ENCODE peak calls at places on chromosome 18, in six cellular contexts. T is fibroblast of the aortic adventitia, A is stomach, Y is right lobe of liver, B is GM23338, R is A549. I is an unnamed sample.

GRCh38 chr18:75210274-75211001 is at the start of gene TSHZ1:
- DNase-seq in T (peak), A (peak), Y (no peak), B (peak), R (peak), I (no peak)

GRCh38 chr18:21672868-21673267 is 31.7 kb downstream of the ABHD3 start:
- DNase-seq in T (peak), A (peak), Y (peak), B (no peak), R (peak), I (no peak)

GRCh38 chr18:76674596-76674995 is 147.8 kb upstream of the ZNF236 start:
- DNase-seq in T (no peak), A (no peak), Y (no peak), B (no peak), R (no peak), I (peak)

GRCh38 chr18:55202232-55202917 is 243.1 kb upstream of the CCDC68 start:
- DNase-seq in T (no peak), A (no peak), Y (no peak), B (no peak), R (no peak), I (no peak)

GRCh38 chr18:25177631-25178030 is 174.3 kb downstream of the ZNF521 start:
- DNase-seq in T (no peak), A (no peak), Y (no peak), B (no peak), R (no peak), I (no peak)

GRCh38 chr18:37778417-37779165 is 213.0 kb upstream of the CELF4 start:
- DNase-seq in T (no peak), A (peak), Y (peak), B (peak), R (peak), I (peak)

GRCh38 chr18:9825571-9826073 is 60.2 kb upstream of the TXNDC2 start:
- DNase-seq in T (peak), A (no peak), Y (no peak), B (no peak), R (peak), I (no peak)

GRCh38 chr18:70220628-70221027 is 15.1 kb upstream of the RTTN start:
- DNase-seq in T (no peak), A (no peak), Y (no peak), B (no peak), R (no peak), I (no peak)

GRCh38 chr18:47150824-47151366 is 595 bp upstream of the HDHD2 start:
- DNase-seq in T (no peak), A (no peak), Y (peak), B (peak), R (no peak), I (no peak)

GRCh38 chr18:25289040-25289631 is 62.8 kb downstream of the ZNF521 start:
- DNase-seq in T (peak), A (no peak), Y (no peak), B (no peak), R (peak), I (no peak)

GRCh38 chr18:23593720-23594119 is 7.4 kb upstream of the NPC1 start:
- DNase-seq in T (peak), A (no peak), Y (no peak), B (no peak), R (peak), I (peak)

GRCh38 chr18:76384114-76384790 is 110.8 kb downstream of the ZNF516 start:
- DNase-seq in T (no peak), A (no peak), Y (no peak), B (no peak), R (no peak), I (no peak)

GRCh38 chr18:30510882-30511281 is 531.7 kb downstream of the DSC3 start:
- DNase-seq in T (no peak), A (no peak), Y (no peak), B (no peak), R (no peak), I (no peak)

GRCh38 chr18:54828986-54829385 is 709 bp downstream of the RAB27B start:
- DNase-seq in T (no peak), A (no peak), Y (no peak), B (no peak), R (no peak), I (no peak)

GRCh38 chr18:600107-600506 is 3.3 kb downstream of the CLUL1 start:
- DNase-seq in T (peak), A (no peak), Y (no peak), B (no peak), R (no peak), I (no peak)

GRCh38 chr18:35732652-35733051 is 151.1 kb downstream of the GALNT1 start:
- DNase-seq in T (peak), A (no peak), Y (no peak), B (no peak), R (no peak), I (no peak)

GRCh38 chr18:31189757-31190156 is 27.1 kb upstream of the DSC1 start:
- DNase-seq in T (no peak), A (no peak), Y (no peak), B (no peak), R (no peak), I (no peak)

GRCh38 chr18:11121426-11121825 is 27.9 kb downstream of the PIEZO2 start:
- DNase-seq in T (peak), A (no peak), Y (no peak), B (no peak), R (peak), I (no peak)

GRCh38 chr18:61333746-61334490 is 688 bp downstream of the CDH20 start:
- DNase-seq in T (peak), A (no peak), Y (no peak), B (peak), R (no peak), I (no peak)

GRCh38 chr18:77811510-77811909 is 561.9 kb downstream of the GALR1 start:
- DNase-seq in T (no peak), A (no peak), Y (peak), B (no peak), R (peak), I (no peak)

GRCh38 chr18:9742588-9743131 is 34.6 kb downstream of the RAB31 start:
- DNase-seq in T (peak), A (no peak), Y (no peak), B (no peak), R (peak), I (no peak)

GRCh38 chr18:50662775-50663383 is 103.0 kb downstream of the MAPK4 start:
- DNase-seq in T (no peak), A (no peak), Y (no peak), B (no peak), R (no peak), I (no peak)

GRCh38 chr18:14075196-14075595 is 57.0 kb downstream of the ZNF519 start:
- DNase-seq in T (no peak), A (no peak), Y (no peak), B (peak), R (no peak), I (no peak)

GRCh38 chr18:34158881-34159690 is 65.6 kb downstream of the NOL4 start:
- DNase-seq in T (no peak), A (peak), Y (peak), B (peak), R (no peak), I (peak)

GRCh38 chr18:64330161-64330560 is 181.3 kb upstream of the LINC00305 start:
- DNase-seq in T (no peak), A (no peak), Y (no peak), B (peak), R (peak), I (no peak)

GRCh38 chr18:35624140-35624539 is 42.6 kb downstream of the GALNT1 start:
- DNase-seq in T (no peak), A (no peak), Y (no peak), B (no peak), R (no peak), I (no peak)

GRCh38 chr18:24600076-24600654 is 139.7 kb downstream of the HRH4 start:
- DNase-seq in T (peak), A (no peak), Y (no peak), B (peak), R (peak), I (no peak)

GRCh38 chr18:39037925-39038324 is 1472.3 kb upstream of the CELF4 start:
- DNase-seq in T (no peak), A (no peak), Y (no peak), B (no peak), R (no peak), I (no peak)

GRCh38 chr18:28801876-28802275 is 624.9 kb upstream of the CDH2 start:
- DNase-seq in T (no peak), A (no peak), Y (no peak), B (no peak), R (no peak), I (no peak)

GRCh38 chr18:78378983-78379382 is 600.6 kb upstream of the SALL3 start:
- DNase-seq in T (no peak), A (no peak), Y (no peak), B (no peak), R (no peak), I (no peak)

GRCh38 chr18:1392046-1392445 is 487.4 kb downstream of the ADCYAP1 start:
- DNase-seq in T (no peak), A (no peak), Y (peak), B (peak), R (no peak), I (no peak)

GRCh38 chr18:51514128-51514527 is 316.6 kb upstream of the MEX3C start:
- DNase-seq in T (no peak), A (no peak), Y (no peak), B (no peak), R (peak), I (no peak)

GRCh38 chr18:77046994-77047393 is 85.6 kb downstream of the MBP start:
- DNase-seq in T (no peak), A (no peak), Y (no peak), B (no peak), R (no peak), I (no peak)

GRCh38 chr18:41939326-41939725 is 15.7 kb upstream of the PIK3C3 start:
- DNase-seq in T (peak), A (no peak), Y (no peak), B (no peak), R (no peak), I (no peak)

GRCh38 chr18:15198116-15198389 is 450.1 kb downstream of the ANKRD30B start:
- DNase-seq in T (no peak), A (no peak), Y (no peak), B (no peak), R (no peak), I (no peak)

GRCh38 chr18:55998071-55998522 is 410.1 kb upstream of the TCF4 start:
- DNase-seq in T (peak), A (no peak), Y (no peak), B (peak), R (no peak), I (no peak)

GRCh38 chr18:62651276-62652031 is 63.9 kb upstream of the PHLPP1 start:
- DNase-seq in T (peak), A (no peak), Y (no peak), B (no peak), R (no peak), I (no peak)

GRCh38 chr18:61628085-61628484 is 264.7 kb downstream of the RNF152 start:
- DNase-seq in T (no peak), A (no peak), Y (no peak), B (no peak), R (no peak), I (no peak)

GRCh38 chr18:44777429-44778192 is 96.9 kb downstream of the SETBP1 start:
- DNase-seq in T (peak), A (no peak), Y (no peak), B (no peak), R (no peak), I (no peak)
- TF ChIP-seq CTCF in T (no peak), A (no peak), Y (no peak), B (no peak), R (no peak), I (no peak)

GRCh38 chr18:79424880-79425572 is 29.3 kb downstream of the NFATC1 start:
- DNase-seq in T (no peak), A (no peak), Y (no peak), B (no peak), R (no peak), I (no peak)

GRCh38 chr18:79427368-79428225 is 31.9 kb downstream of the NFATC1 start:
- DNase-seq in T (no peak), A (no peak), Y (no peak), B (no peak), R (no peak), I (no peak)

GRCh38 chr18:79428287-79428686 is 32.6 kb downstream of the NFATC1 start:
- DNase-seq in T (no peak), A (no peak), Y (no peak), B (no peak), R (no peak), I (no peak)

GRCh38 chr18:79425573-79425895 is 29.8 kb downstream of the NFATC1 start:
- DNase-seq in T (no peak), A (no peak), Y (no peak), B (no peak), R (no peak), I (no peak)

GRCh38 chr18:79426376-79427300 is 30.9 kb downstream of the NFATC1 start:
- DNase-seq in T (no peak), A (no peak), Y (no peak), B (no peak), R (no peak), I (no peak)
- TF ChIP-seq CTCF in T (no peak), A (no peak), Y (no peak), B (no peak), R (no peak), I (no peak)

GRCh38 chr18:57910817-57911216 is 107.7 kb upstream of the ATP8B1 start:
- DNase-seq in T (no peak), A (no peak), Y (no peak), B (peak), R (no peak), I (no peak)

GRCh38 chr18:57910134-57910533 is 107.0 kb upstream of the ATP8B1 start:
- DNase-seq in T (no peak), A (no peak), Y (no peak), B (no peak), R (no peak), I (no peak)

GRCh38 chr18:57909620-57910019 is 106.5 kb upstream of the ATP8B1 start:
- DNase-seq in T (peak), A (no peak), Y (no peak), B (no peak), R (no peak), I (no peak)

GRCh38 chr18:57908092-57908491 is 105.0 kb upstream of the ATP8B1 start:
- DNase-seq in T (no peak), A (no peak), Y (no peak), B (no peak), R (no peak), I (no peak)

GRCh38 chr18:57906852-57907251 is 103.7 kb upstream of the ATP8B1 start:
- DNase-seq in T (no peak), A (no peak), Y (no peak), B (peak), R (peak), I (no peak)
- TF ChIP-seq CTCF in T (no peak), A (no peak), Y (no peak), B (peak), R (no peak), I (peak)

GRCh38 chr18:45687617-45688016 is 36.4 kb upstream of the SLC14A1 start:
- DNase-seq in T (no peak), A (no peak), Y (no peak), B (no peak), R (no peak), I (no peak)

GRCh38 chr18:45688113-45688512 is 35.9 kb upstream of the SLC14A1 start:
- DNase-seq in T (no peak), A (no peak), Y (no peak), B (no peak), R (no peak), I (no peak)

GRCh38 chr18:45689386-45689785 is 34.6 kb upstream of the SLC14A1 start:
- DNase-seq in T (no peak), A (no peak), Y (no peak), B (no peak), R (no peak), I (no peak)

GRCh38 chr18:45686892-45687611 is 36.9 kb upstream of the SLC14A1 start:
- DNase-seq in T (no peak), A (no peak), Y (no peak), B (no peak), R (no peak), I (no peak)

DNA sequence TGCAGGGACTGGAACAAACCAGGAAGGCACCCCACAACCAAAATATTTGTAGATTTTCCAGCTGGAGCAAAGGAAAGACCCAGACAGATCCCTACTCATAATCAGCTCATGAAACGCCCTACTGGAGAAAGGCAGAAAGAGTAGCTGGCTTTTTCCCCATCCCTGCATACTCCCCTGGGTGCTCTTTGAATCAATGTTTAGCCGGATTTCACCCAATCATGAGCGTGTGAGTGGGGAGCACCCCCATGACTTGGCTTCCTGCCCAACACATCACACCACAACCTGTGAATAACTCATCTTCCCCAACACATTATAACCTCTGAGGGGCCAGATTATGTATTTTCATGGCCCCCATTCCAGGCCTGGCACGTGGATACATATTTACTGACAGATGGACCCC is 35.1 kb upstream of the SLC14A1 start:
- DNase-seq in T (no peak), A (no peak), Y (no peak), B (no peak), R (no peak), I (no peak)
- TF ChIP-seq CTCF in T (no peak), A (no peak), Y (no peak), B (no peak), R (no peak), I (no peak)

GRCh38 chr18:67456691-67457090 is 59.8 kb downstream of the DSEL start:
- DNase-seq in T (peak), A (no peak), Y (no peak), B (peak), R (no peak), I (no peak)
- TF ChIP-seq CTCF in T (peak), A (no peak), Y (no peak), B (peak), R (no peak), I (peak)

GRCh38 chr18:26403451-26403850 is 144.9 kb downstream of the KCTD1 start:
- DNase-seq in T (no peak), A (no peak), Y (no peak), B (no peak), R (no peak), I (no peak)

GRCh38 chr18:26407721-26408601 is 140.4 kb downstream of the KCTD1 start:
- DNase-seq in T (no peak), A (no peak), Y (no peak), B (no peak), R (no peak), I (no peak)

GRCh38 chr18:26406294-26406693 is 142.1 kb downstream of the KCTD1 start:
- DNase-seq in T (no peak), A (no peak), Y (no peak), B (no peak), R (no peak), I (no peak)

GRCh38 chr18:26406854-26407517 is 141.4 kb downstream of the KCTD1 start:
- DNase-seq in T (no peak), A (no peak), Y (no peak), B (no peak), R (no peak), I (no peak)

GRCh38 chr18:26405190-26405781 is 143.1 kb downstream of the KCTD1 start:
- DNase-seq in T (peak), A (peak), Y (peak), B (peak), R (peak), I (no peak)
- TF ChIP-seq CTCF in T (peak), A (no peak), Y (peak), B (peak), R (peak), I (peak)

GRCh38 chr18:36769172-36769571 is 59.6 kb downstream of the TPGS2 start:
- DNase-seq in T (peak), A (no peak), Y (no peak), B (no peak), R (no peak), I (no peak)
- TF ChIP-seq CTCF in T (no peak), A (no peak), Y (no peak), B (no peak), R (no peak), I (no peak)

GRCh38 chr18:3789525-3789924 is 339.6 kb downstream of the TGIF1 start:
- DNase-seq in T (no peak), A (no peak), Y (no peak), B (no peak), R (no peak), I (no peak)
- TF ChIP-seq CTCF in T (no peak), A (no peak), Y (no peak), B (no peak), R (no peak), I (no peak)